ENCODE peak calls at places on chromosomes 1 and 21, in eight cellular contexts. C, I, H, T, F, N, Y and D are unnamed samples.

GRCh38 chr1:21574464-21575151 is 65.4 kb downstream of the ALPL start:
- DNase-seq in T (no peak), N (peak), I (no peak), C (no peak), Y (no peak), H (peak), F (no peak), D (no peak)

GRCh38 chr1:56050911-56051310 is 528.5 kb downstream of the PLPP3 start:
- DNase-seq in C (no peak), F (no peak), Y (no peak), I (no peak), H (no peak), T (no peak), N (no peak), D (no peak)

GRCh38 chr1:147605591-147605990 is 64.3 kb downstream of the BCL9 start:
- DNase-seq in T (no peak), N (no peak), H (no peak), F (peak), C (no peak), Y (no peak), I (no peak), D (no peak)

GRCh38 chr21:16968436-16968835 is 544.4 kb upstream of the CXADR start:
- DNase-seq in T (no peak), F (no peak), Y (no peak), H (no peak), C (no peak), I (no peak), N (no peak), D (no peak)

GRCh38 chr21:36297938-36298572 is 21.9 kb upstream of the MORC3 start:
- DNase-seq in Y (peak), I (peak), N (no peak), T (peak), H (peak), C (no peak), F (no peak), D (no peak)

GRCh38 chr21:41857771-41858300 is 21.3 kb downstream of the PRDM15 start:
- DNase-seq in T (no peak), Y (no peak), H (no peak), F (no peak), N (no peak), I (no peak), C (no peak), D (no peak)

GRCh38 chr1:171468120-171468790 is 17.1 kb upstream of the PRRC2C start:
- DNase-seq in C (no peak), I (no peak), F (peak), T (no peak), H (peak), N (peak), Y (no peak), D (no peak)

GRCh38 chr21:38965910-38966504 is 160.3 kb downstream of the ETS2 start:
- DNase-seq in N (no peak), T (peak), C (no peak), I (no peak), F (no peak), Y (peak), H (peak), D (peak)

GRCh38 chr1:13585599-13585965 is 1.9 kb downstream of the PDPN start:
- DNase-seq in C (no peak), I (no peak), F (no peak), Y (no peak), T (no peak), N (no peak), H (no peak), D (no peak)

GRCh38 chr1:52368383-52369172 is 2.6 kb upstream of the CC2D1B start:
- DNase-seq in H (peak), T (peak), N (peak), Y (peak), I (peak), F (peak), C (no peak), D (peak)

GRCh38 chr1:164713446-164714204 is 154.6 kb downstream of the PBX1 start:
- DNase-seq in Y (no peak), C (no peak), F (no peak), T (no peak), N (no peak), I (no peak), H (no peak), D (no peak)

GRCh38 chr1:6069573-6069972 is 23.9 kb downstream of the KCNAB2 start:
- DNase-seq in C (no peak), Y (no peak), T (no peak), N (no peak), I (no peak), F (no peak), H (no peak), D (no peak)

GRCh38 chr1:99441234-99442095 is 177.2 kb downstream of the PLPPR4 start:
- DNase-seq in H (peak), N (peak), C (no peak), F (peak), Y (no peak), I (no peak), T (no peak), D (no peak)

GRCh38 chr1:44377925-44378784 is 23.1 kb upstream of the ERI3 start:
- DNase-seq in I (peak), H (peak), F (peak), T (peak), C (peak), Y (no peak), N (peak), D (peak)

GRCh38 chr1:35702540-35702939 is 16.1 kb downstream of the C1orf216 start:
- DNase-seq in I (no peak), C (no peak), Y (no peak), N (no peak), F (no peak), T (no peak), H (no peak), D (no peak)

GRCh38 chr1:235423214-235423652 is 56.0 kb downstream of the TBCE start:
- DNase-seq in N (no peak), C (no peak), I (peak), H (no peak), T (no peak), Y (no peak), F (no peak), D (no peak)

GRCh38 chr1:19068639-19069276 is 112.3 kb upstream of the IFFO2 start:
- DNase-seq in N (peak), Y (no peak), F (no peak), I (no peak), C (no peak), T (no peak), H (no peak), D (peak)

GRCh38 chr1:116878804-116879477 is 30.8 kb upstream of the PTGFRN start:
- DNase-seq in F (peak), N (peak), H (peak), I (no peak), C (peak), Y (peak), T (peak), D (peak)

GRCh38 chr1:30715886-30716285 is 7.5 kb downstream of the MATN1 start:
- DNase-seq in N (no peak), T (no peak), F (no peak), Y (no peak), C (no peak), H (no peak), I (no peak), D (no peak)

GRCh38 chr21:16059981-16060380 is 330.2 kb downstream of the USP25 start:
- DNase-seq in H (no peak), F (no peak), Y (no peak), N (no peak), T (no peak), I (no peak), C (no peak), D (no peak)

GRCh38 chr1:94926365-94926914 is 470 bp downstream of the CNN3 start:
- DNase-seq in T (peak), N (peak), I (no peak), F (no peak), H (peak), Y (no peak), C (peak), D (peak)

GRCh38 chr1:167109125-167109524 is 15.2 kb downstream of the STYXL2 start:
- DNase-seq in H (no peak), I (no peak), C (no peak), Y (peak), N (no peak), T (no peak), F (no peak), D (no peak)

GRCh38 chr1:21673277-21673780 is 4.2 kb upstream of the RAP1GAP start:
- DNase-seq in F (peak), N (peak), Y (peak), I (no peak), H (peak), C (no peak), T (no peak), D (no peak)

GRCh38 chr21:18764720-18765119 is 361.1 kb upstream of the TMPRSS15 start:
- DNase-seq in T (no peak), H (no peak), Y (no peak), N (no peak), C (no peak), I (no peak), F (no peak), D (no peak)

GRCh38 chr1:229579101-229579651 is 20.7 kb upstream of the ABCB10 start:
- DNase-seq in T (no peak), F (peak), H (peak), I (no peak), Y (no peak), C (no peak), N (peak), D (peak)

GRCh38 chr1:234109840-234110239 is 205.4 kb downstream of the SLC35F3 start:
- DNase-seq in Y (no peak), F (no peak), C (no peak), H (no peak), N (no peak), I (no peak), T (no peak), D (no peak)

GRCh38 chr21:29621525-29621924 is 318.3 kb downstream of the GRIK1 start:
- DNase-seq in N (no peak), H (no peak), F (no peak), Y (no peak), I (no peak), T (no peak), C (no peak), D (no peak)

GRCh38 chr1:48916121-48917069 is 139.7 kb upstream of the BEND5 start:
- DNase-seq in C (peak), H (peak), F (peak), I (no peak), T (peak), N (peak), Y (no peak), D (peak)

GRCh38 chr1:240854367-240854766 is 242.4 kb upstream of the GREM2 start:
- DNase-seq in I (no peak), T (no peak), H (no peak), C (no peak), F (peak), N (peak), Y (no peak), D (no peak)

GRCh38 chr1:203072911-203073310 is 12.9 kb downstream of the MYOG start:
- DNase-seq in F (peak), C (no peak), N (no peak), Y (no peak), H (no peak), T (no peak), I (no peak), D (no peak)

DNA sequence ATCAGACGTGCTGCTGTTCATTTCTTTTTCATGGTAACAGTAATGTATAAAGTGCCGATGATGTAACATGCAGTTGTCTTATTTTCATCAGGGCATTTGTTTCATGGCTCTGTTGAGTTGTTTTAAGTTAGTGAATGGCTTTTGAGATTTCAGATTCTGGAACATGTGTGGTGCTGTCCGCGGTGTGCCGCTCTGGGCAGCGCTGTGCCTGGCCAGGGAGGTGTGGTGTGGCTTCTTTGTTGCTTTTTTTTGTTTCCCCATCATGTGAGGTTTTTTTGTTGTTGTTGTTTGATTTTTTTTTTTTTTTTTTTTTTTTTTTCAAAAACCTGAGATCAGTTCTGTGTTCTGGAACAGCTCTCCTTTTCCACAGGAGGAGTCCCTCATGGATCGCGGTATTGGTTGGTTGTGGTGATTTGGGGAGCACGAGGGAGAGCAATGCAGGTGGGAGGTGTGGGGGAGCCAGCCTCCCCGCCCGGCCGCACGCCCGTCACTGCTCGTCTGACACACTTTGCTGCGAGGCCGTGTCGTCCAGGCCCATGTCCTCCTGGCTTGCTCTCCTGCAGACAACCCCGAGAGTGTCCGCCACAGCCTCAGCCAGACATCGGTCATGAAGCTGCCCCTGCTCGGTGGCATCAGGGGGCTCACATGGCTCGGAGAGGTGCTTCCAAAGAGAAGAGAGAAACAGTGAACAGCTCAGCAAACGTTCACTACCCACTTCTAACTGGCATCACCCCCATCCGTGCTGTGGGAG is 33.6 kb downstream of the NTPCR start:
- DNase-seq in C (no peak), F (no peak), I (no peak), N (no peak), Y (no peak), H (no peak), T (no peak), D (no peak)
- H3K4me3 ChIP-seq in C (no peak), F (no peak), I (no peak), N (no peak), Y (no peak), H (no peak), T (no peak), D (no peak)

GRCh38 chr1:64743954-64744491 is 852 bp upstream of the RAVER2 start:
- DNase-seq in F (no peak), Y (no peak), N (no peak), H (no peak), I (no peak), T (no peak), C (no peak), D (no peak)
- H3K4me3 ChIP-seq in F (peak), Y (peak), N (peak), H (peak), I (peak), T (peak), C (peak), D (peak)

GRCh38 chr1:152347116-152347728 is 12.6 kb downstream of the FLG2 start:
- DNase-seq in F (peak), N (peak), I (peak), C (peak), Y (no peak), H (peak), T (peak), D (peak)
- H3K4me3 ChIP-seq in F (no peak), N (no peak), I (no peak), C (no peak), Y (no peak), H (no peak), T (no peak), D (no peak)

DNA sequence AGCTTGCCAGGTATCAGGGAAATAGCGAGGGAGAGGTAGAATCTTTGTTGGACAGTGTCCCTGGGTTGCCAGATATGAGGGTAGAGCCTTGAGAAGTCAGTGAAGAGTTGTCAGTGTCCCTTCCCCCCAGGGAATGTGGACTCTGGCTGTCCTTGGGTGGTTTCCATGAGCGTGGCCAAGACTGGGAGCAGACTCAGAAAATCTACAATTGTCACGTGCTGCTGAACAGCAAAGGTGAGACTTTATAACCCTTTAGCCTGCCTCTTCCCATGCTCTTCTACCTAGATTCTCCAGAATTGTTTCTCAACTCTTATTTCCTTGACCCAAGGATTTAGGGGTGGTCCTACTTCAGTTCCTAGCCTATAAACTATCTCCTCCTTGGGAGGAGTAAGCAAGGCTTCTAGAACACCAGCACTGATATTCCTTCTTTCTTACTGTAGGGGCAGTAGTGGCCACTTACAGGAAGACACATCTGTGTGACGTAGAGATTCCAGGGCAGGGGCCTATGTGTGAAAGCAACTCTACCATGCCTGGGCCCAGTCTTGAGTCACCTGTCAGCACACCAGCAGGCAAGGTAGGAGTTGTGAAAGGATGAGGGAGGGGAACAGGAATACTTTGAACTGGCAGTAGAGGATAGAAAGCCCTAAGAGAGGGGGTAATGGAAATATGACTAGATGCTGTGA is 1.6 kb downstream of the NIT1 start:
- DNase-seq in I (peak), F (peak), Y (no peak), T (peak), H (peak), C (peak), N (peak), D (peak)
- H3K4me3 ChIP-seq in I (peak), F (no peak), Y (peak), T (peak), H (peak), C (no peak), N (peak), D (peak)

GRCh38 chr1:20073247-20073646 is 3.3 kb downstream of the PLA2G5 start:
- DNase-seq in T (no peak), N (no peak), F (no peak), I (no peak), H (no peak), C (no peak), Y (no peak), D (no peak)
- H3K4me3 ChIP-seq in T (no peak), N (no peak), F (no peak), I (no peak), H (no peak), C (no peak), Y (no peak), D (no peak)

DNA sequence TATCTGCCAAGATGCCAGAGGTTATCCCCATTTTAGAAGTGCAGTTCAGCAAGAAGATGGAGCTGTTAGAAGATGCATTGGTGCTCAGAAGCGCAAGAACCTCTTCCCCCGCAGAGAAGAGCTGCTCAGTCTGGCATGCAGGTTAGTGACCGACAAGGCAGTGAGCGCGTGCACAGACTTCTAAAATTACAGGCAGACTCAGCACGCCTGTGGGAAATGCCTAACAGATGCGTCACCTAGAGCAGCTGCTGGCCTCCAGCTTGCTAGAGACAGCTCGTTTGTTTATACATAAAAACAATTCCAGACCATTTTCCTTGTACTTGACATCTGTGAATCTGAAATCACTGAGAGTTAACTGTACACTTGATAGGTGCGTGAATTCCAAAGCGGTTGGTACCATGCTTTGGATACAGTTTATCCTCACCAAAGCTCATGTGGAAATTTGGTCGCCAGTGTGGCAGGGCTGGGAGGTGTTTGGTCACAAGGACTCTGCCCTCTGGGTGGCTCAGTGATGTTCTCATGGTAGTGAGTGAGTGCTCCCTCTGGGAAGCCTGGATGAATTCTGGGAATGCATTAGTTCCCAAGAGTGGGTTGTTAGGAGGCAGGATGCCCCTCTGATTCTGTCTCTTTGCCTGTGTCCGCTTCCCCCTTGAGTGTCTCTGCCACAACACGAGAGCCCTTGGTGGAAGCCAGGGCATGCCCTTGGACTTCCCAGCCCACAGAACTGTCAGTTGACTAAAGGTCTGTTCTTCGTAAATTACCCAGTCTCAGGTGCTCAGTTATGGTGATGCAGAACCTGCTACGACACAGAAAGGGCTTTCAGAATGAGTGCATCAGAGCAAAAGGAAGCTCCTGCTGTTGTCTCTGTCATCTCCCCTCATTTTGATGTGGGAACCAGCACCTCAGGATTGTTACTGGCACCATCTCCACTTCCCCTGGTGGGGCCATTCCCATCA is 24.4 kb downstream of the SNAP47 start:
- DNase-seq in I (no peak), N (peak), C (no peak), F (peak), T (no peak), H (peak), Y (peak), D (no peak)
- H3K4me3 ChIP-seq in I (no peak), N (no peak), C (no peak), F (no peak), T (no peak), H (peak), Y (no peak), D (no peak)